ENCODE peak calls at places on chromosomes 13 and 19, in nine cellular contexts. S is activated CD8-positive, alpha-beta T cell treated with anti-CD3 and anti-CD28 coated beads for 36 hours; Y is RWPE1; C is choroid plexus epithelial cell; T is fibroblast of pulmonary artery; Z is cardiac muscle cell; W is AG04449; E is GM06990; U is fibroblast of lung. R is an unnamed sample.

GRCh38 chr13:77535448-77535847 is at the start of gene SCEL:
- DNase-seq in S (no peak), Y (peak; percentile 82), C (no peak), T (no peak), Z (no peak), W (no peak), E (no peak), U (no peak), R (no peak)

GRCh38 chr13:78689011-78689410 is 30.1 kb upstream of the OBI1 start:
- DNase-seq in S (no peak), Y (no peak), C (peak; percentile 10), T (no peak), Z (peak; percentile 6), W (no peak), E (no peak), U (peak; percentile 12), R (no peak)

GRCh38 chr19:2343289-2343982 is 15.0 kb downstream of the SPPL2B start:
- DNase-seq in S (no peak), Y (no peak), C (no peak), T (no peak), Z (no peak), W (no peak), E (no peak), U (no peak), R (no peak)

GRCh38 chr19:3367572-3368440 is 1.4 kb downstream of the NFIC start:
- DNase-seq in S (no peak), Y (no peak), C (no peak), T (no peak), Z (no peak), W (no peak), E (no peak), U (no peak), R (no peak)

GRCh38 chr13:45349438-45349837 is 8.5 kb upstream of the TPT1 start:
- DNase-seq in S (no peak), Y (no peak), C (no peak), T (peak; percentile 38), Z (no peak), W (no peak), E (no peak), U (peak; percentile 36), R (no peak)

GRCh38 chr13:94661396-94661795 is 50.9 kb downstream of the SOX21 start:
- DNase-seq in S (no peak), Y (no peak), C (no peak), T (no peak), Z (no peak), W (no peak), E (no peak), U (no peak), R (no peak)

GRCh38 chr13:21014139-21014665 is 47.2 kb downstream of the LATS2 start:
- DNase-seq in S (no peak), Y (no peak), C (no peak), T (no peak), Z (no peak), W (no peak), E (no peak), U (no peak), R (no peak)

GRCh38 chr19:45815501-45816216 is 551 bp upstream of the RSPH6A start:
- DNase-seq in S (peak; percentile 19), Y (no peak), C (no peak), T (no peak), Z (peak; percentile 89), W (no peak), E (no peak), U (no peak), R (no peak)

GRCh38 chr19:5696196-5697021 is 6.3 kb downstream of the RPL36 start:
- DNase-seq in S (no peak), Y (no peak), C (no peak), T (no peak), Z (no peak), W (no peak), E (no peak), U (no peak), R (no peak)

GRCh38 chr19:15252398-15253018 is 20.3 kb upstream of the EPHX3 start:
- DNase-seq in S (peak; percentile 24), Y (no peak), C (peak; percentile 54), T (peak; percentile 58), Z (no peak), W (no peak), E (no peak), U (peak; percentile 55), R (no peak)

GRCh38 chr13:113604186-113604585 is 19.6 kb downstream of the TFDP1 start:
- DNase-seq in S (no peak), Y (no peak), C (no peak), T (no peak), Z (no peak), W (no peak), E (peak; percentile 32), U (no peak), R (peak; percentile 77)

GRCh38 chr19:15913830-15914229 is 16.0 kb upstream of the CYP4F2 start:
- DNase-seq in S (no peak), Y (no peak), C (no peak), T (no peak), Z (no peak), W (no peak), E (no peak), U (no peak), R (no peak)

GRCh38 chr13:50353651-50354415 is 338.6 kb downstream of the KCNRG start:
- DNase-seq in S (no peak), Y (peak; percentile 19), C (peak; percentile 80), T (peak; percentile 20), Z (no peak), W (no peak), E (no peak), U (peak; percentile 67), R (no peak)

GRCh38 chr19:49807174-49807830 is 5.8 kb downstream of the FUZ start:
- DNase-seq in S (peak; percentile 29), Y (no peak), C (no peak), T (no peak), Z (no peak), W (no peak), E (no peak), U (no peak), R (no peak)

GRCh38 chr13:21557995-21558394 is 46.0 kb downstream of the MICU2 start:
- DNase-seq in S (peak; percentile 18), Y (no peak), C (peak; percentile 60), T (peak; percentile 29), Z (peak; percentile 59), W (no peak), E (no peak), U (no peak), R (no peak)

GRCh38 chr13:42110410-42111155 is 62.1 kb downstream of the DGKH start:
- DNase-seq in S (peak; percentile 35), Y (peak; percentile 50), C (peak; percentile 90), T (peak; percentile 92), Z (peak; percentile 61), W (peak; percentile 23), E (peak; percentile 34), U (peak; percentile 87), R (peak; percentile 55)

GRCh38 chr13:72341904-72342303 is 385.5 kb downstream of the MZT1 start:
- DNase-seq in S (no peak), Y (no peak), C (no peak), T (no peak), Z (no peak), W (no peak), E (no peak), U (no peak), R (no peak)
- TF ChIP-seq CTCF in S (no peak), Y (no peak), C (no peak), T (no peak), Z (no peak), W (no peak), E (no peak), U (no peak), R (no peak)

DNA sequence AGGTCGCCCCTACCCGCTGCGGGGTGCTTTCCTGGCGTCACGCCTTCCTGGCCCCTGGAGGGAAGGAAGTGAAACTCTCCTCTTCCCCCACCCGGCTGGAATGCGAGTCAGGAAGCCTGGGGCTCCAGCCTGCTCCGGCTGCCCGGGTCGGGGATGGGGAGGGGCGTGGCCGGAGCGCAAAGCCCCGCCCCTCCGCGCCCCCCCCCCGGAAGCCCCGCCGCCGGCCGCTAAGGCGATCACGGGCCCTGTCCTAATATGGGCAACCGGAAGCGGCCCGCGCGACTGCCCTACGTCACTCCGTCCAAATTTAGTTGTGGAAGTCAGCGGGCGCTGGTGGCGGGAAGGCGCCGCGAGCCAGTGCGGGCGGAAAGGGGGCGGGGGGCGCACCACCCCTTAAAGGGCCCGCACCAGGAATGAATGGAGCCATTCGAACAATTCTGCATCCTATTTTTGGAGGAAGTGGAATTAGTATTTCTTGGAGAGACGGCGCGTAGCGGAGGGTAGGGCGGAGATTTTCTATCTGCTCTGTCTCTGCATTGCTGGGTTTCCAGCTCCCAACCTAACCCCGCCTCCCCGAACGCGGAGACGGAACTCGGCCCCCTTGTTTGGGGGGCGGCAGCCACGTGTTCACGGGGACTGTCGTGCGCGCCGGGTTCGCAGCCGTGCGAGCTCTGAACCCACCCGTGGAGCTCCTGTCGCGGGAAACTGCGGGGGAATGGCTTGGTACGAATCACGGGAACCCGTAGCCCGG is 1.6 kb downstream of the IER2 start:
- DNase-seq in S (peak; percentile 98), Y (peak; percentile 99), C (peak; percentile 98), T (peak; percentile 98), Z (peak; percentile 98), W (no peak), E (peak; percentile 94), U (peak; percentile 98), R (peak; percentile 96)
- TF ChIP-seq CTCF in S (no peak), Y (no peak), C (peak; percentile 21), T (peak; percentile 12), Z (no peak), W (peak; percentile 56), E (no peak), U (no peak), R (no peak)

GRCh38 chr19:31364956-31365355 is 15.7 kb upstream of the TSHZ3 start:
- DNase-seq in S (no peak), Y (no peak), C (no peak), T (no peak), Z (no peak), W (no peak), E (no peak), U (no peak), R (no peak)
- TF ChIP-seq CTCF in S (no peak), Y (no peak), C (peak; percentile 26), T (no peak), Z (no peak), W (no peak), E (no peak), U (no peak), R (no peak)

GRCh38 chr19:9986787-9987281 is 23.5 kb downstream of the COL5A3 start:
- DNase-seq in S (no peak), Y (no peak), C (peak; percentile 19), T (peak; percentile 44), Z (no peak), W (no peak), E (no peak), U (peak; percentile 33), R (no peak)

DNA sequence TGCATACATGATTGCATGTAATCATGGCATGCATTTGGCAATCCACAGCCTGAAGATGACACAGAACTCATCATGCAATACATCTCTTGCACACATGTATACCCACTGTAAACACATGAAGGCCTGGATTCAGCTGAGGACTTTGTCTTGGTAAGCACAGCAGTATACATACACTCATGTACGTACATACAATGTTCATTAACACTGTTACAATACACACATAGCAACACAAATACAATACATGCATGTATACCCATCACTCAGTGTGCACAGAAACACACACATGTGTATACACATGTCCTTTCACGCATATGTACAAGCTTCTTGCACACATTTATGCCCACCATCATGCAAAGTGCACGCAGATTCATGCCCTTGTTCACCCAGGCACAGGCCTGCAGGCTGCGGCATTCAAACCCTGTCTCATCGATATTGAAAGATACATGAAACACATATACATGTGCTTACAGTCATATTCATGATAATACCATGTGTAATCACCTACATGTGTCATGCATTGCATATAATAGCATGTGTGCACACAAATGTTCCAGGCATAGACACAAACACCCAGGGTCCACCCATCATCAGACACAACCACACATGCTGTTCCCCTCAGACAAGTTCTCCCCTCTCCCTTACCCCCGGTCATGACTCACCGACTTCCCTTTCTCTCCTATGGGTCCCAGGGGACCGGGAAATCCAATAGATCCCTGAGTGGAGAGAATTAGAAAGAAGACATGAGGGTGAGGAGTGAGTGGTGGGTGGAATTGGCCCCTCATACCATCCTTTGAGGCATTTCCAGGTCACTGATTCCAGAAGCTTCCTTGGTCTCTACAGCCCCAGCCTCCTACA is 28.7 kb downstream of the COL5A3 start:
- DNase-seq in S (no peak), Y (no peak), C (no peak), T (peak; percentile 11), Z (no peak), W (no peak), E (no peak), U (no peak), R (no peak)
- TF ChIP-seq CTCF in S (no peak), Y (no peak), C (no peak), T (no peak), Z (no peak), W (no peak), E (no peak), U (no peak), R (no peak)